ENCODE peak calls at places on chromosomes 4 and X, in five cellular contexts. Z is left colon, A is RWPE1, G is BJ, H is fibroblast of pulmonary artery. X is an unnamed sample.

GRCh38 chr4:132593717-132594400 is 555.2 kb upstream of the PCDH10 start:
- DNase-seq in Z (no peak), G (no peak), H (peak), A (peak), X (no peak)

GRCh38 chrX:69163936-69164741 is 1.1 kb downstream of the PJA1 start:
- DNase-seq in H (no peak), G (no peak), Z (peak), A (peak), X (no peak)

GRCh38 chrX:70481424-70481823 is 36.8 kb downstream of the DLG3 start:
- DNase-seq in G (no peak), A (no peak), Z (no peak), H (peak), X (no peak)

GRCh38 chrX:134782796-134783195 is 124.5 kb upstream of the PLAC1 start:
- DNase-seq in H (peak), A (peak), Z (no peak), G (no peak), X (no peak)

GRCh38 chr4:7190668-7191545 is 1.4 kb upstream of the SORCS2 start:
- DNase-seq in Z (no peak), G (no peak), H (no peak), A (no peak), X (no peak)

GRCh38 chr4:156981262-156981661 is 9.7 kb upstream of the PDGFC start:
- DNase-seq in A (no peak), Z (no peak), H (no peak), G (no peak), X (no peak)

GRCh38 chr4:26410385-26411293 is 79.6 kb downstream of the CCKAR start:
- DNase-seq in A (peak), G (peak), Z (no peak), H (peak), X (no peak)

GRCh38 chr4:123250843-123251242 is 145.8 kb upstream of the SPRY1 start:
- DNase-seq in A (no peak), Z (no peak), H (peak), G (peak), X (no peak)

GRCh38 chr4:71027611-71028010 is 34.2 kb downstream of the DCK start:
- DNase-seq in A (no peak), Z (no peak), H (no peak), G (no peak), X (no peak)

GRCh38 chr4:158824425-158825274 is 55.8 kb downstream of the FNIP2 start:
- DNase-seq in A (no peak), H (peak), Z (no peak), G (peak), X (no peak)

GRCh38 chr4:70913947-70914445 is 11.8 kb downstream of the MOB1B start:
- DNase-seq in H (peak), Z (no peak), A (no peak), G (no peak), X (no peak)

GRCh38 chr4:47213971-47214370 is 182.6 kb downstream of the GABRB1 start:
- DNase-seq in H (peak), A (peak), G (peak), Z (no peak), X (no peak)

X was measured in Caco-2.